ENCODE peak calls at places on chromosomes 6 and 20, in five cellular contexts. One of them, this sample, is unnamed.

GRCh38 chr6:134437376-134437775 is 119.5 kb upstream of the SGK1 start:
- DNase-seq in aorta: peak; percentile 68
- DNase-seq in neuronal stem cell: no peak
- DNase-seq in effector CD4-positive, alpha-beta T cell: no peak
- DNase-seq in mucosa of descending colon: no peak
- DNase-seq in this sample: no peak

GRCh38 chr6:148628251-148628650 is 118.6 kb upstream of the UST start:
- DNase-seq in aorta: no peak
- DNase-seq in neuronal stem cell: no peak
- DNase-seq in effector CD4-positive, alpha-beta T cell: no peak
- DNase-seq in mucosa of descending colon: no peak
- DNase-seq in this sample: no peak

GRCh38 chr6:157134402-157135074 is 188.8 kb downstream of the TMEM242 start:
- DNase-seq in aorta: no peak
- DNase-seq in neuronal stem cell: no peak
- DNase-seq in effector CD4-positive, alpha-beta T cell: no peak
- DNase-seq in mucosa of descending colon: no peak
- DNase-seq in this sample: no peak

GRCh38 chr20:57714409-57715267 is 4.8 kb upstream of the PMEPA1 start:
- DNase-seq in aorta: peak; percentile 77
- DNase-seq in neuronal stem cell: no peak
- DNase-seq in effector CD4-positive, alpha-beta T cell: no peak
- DNase-seq in mucosa of descending colon: no peak
- DNase-seq in this sample: no peak

GRCh38 chr6:80477591-80478370 is 371.3 kb downstream of the BCKDHB start:
- DNase-seq in aorta: no peak
- DNase-seq in neuronal stem cell: no peak
- DNase-seq in effector CD4-positive, alpha-beta T cell: no peak
- DNase-seq in mucosa of descending colon: no peak
- DNase-seq in this sample: no peak

GRCh38 chr6:129842137-129842536 is 19.0 kb downstream of the TMEM244 start:
- DNase-seq in aorta: no peak
- DNase-seq in neuronal stem cell: no peak
- DNase-seq in effector CD4-positive, alpha-beta T cell: no peak
- DNase-seq in mucosa of descending colon: no peak
- DNase-seq in this sample: no peak

GRCh38 chr20:48758206-48758820 is 69.5 kb downstream of the PREX1 start:
- DNase-seq in aorta: no peak
- DNase-seq in neuronal stem cell: no peak
- DNase-seq in effector CD4-positive, alpha-beta T cell: no peak
- DNase-seq in mucosa of descending colon: no peak
- DNase-seq in this sample: no peak

GRCh38 chr6:155324993-155325392 is 10.7 kb upstream of the TFB1M start:
- DNase-seq in aorta: no peak
- DNase-seq in neuronal stem cell: no peak
- DNase-seq in effector CD4-positive, alpha-beta T cell: no peak
- DNase-seq in mucosa of descending colon: no peak
- DNase-seq in this sample: no peak

GRCh38 chr20:4949833-4950178 is 51.5 kb downstream of the SLC23A2 start:
- DNase-seq in aorta: no peak
- DNase-seq in neuronal stem cell: no peak
- DNase-seq in effector CD4-positive, alpha-beta T cell: peak; percentile 14
- DNase-seq in mucosa of descending colon: no peak
- DNase-seq in this sample: peak; percentile 40

GRCh38 chr6:141107562-141108160 is 1025.1 kb upstream of the GJE1 start:
- DNase-seq in aorta: no peak
- DNase-seq in neuronal stem cell: no peak
- DNase-seq in effector CD4-positive, alpha-beta T cell: no peak
- DNase-seq in mucosa of descending colon: no peak
- DNase-seq in this sample: peak; percentile 77

GRCh38 chr6:164133095-164133494 is 718.6 kb downstream of the QKI start:
- DNase-seq in aorta: no peak
- DNase-seq in neuronal stem cell: no peak
- DNase-seq in effector CD4-positive, alpha-beta T cell: no peak
- DNase-seq in mucosa of descending colon: no peak
- DNase-seq in this sample: no peak

GRCh38 chr6:5249451-5250122 is 11.2 kb downstream of the LYRM4 start:
- DNase-seq in aorta: no peak
- DNase-seq in neuronal stem cell: no peak
- DNase-seq in effector CD4-positive, alpha-beta T cell: no peak
- DNase-seq in mucosa of descending colon: no peak
- DNase-seq in this sample: no peak

GRCh38 chr20:25309395-25310267 is 61.7 kb downstream of the PYGB start:
- DNase-seq in aorta: peak; percentile 81
- DNase-seq in neuronal stem cell: no peak
- DNase-seq in effector CD4-positive, alpha-beta T cell: no peak
- DNase-seq in mucosa of descending colon: peak; percentile 80
- DNase-seq in this sample: peak; percentile 11

GRCh38 chr6:14540276-14540675 is 422.7 kb downstream of the CD83 start:
- DNase-seq in aorta: peak; percentile 65
- DNase-seq in neuronal stem cell: no peak
- DNase-seq in effector CD4-positive, alpha-beta T cell: no peak
- DNase-seq in mucosa of descending colon: no peak
- DNase-seq in this sample: no peak

GRCh38 chr6:41505084-41506049 is 40.8 kb upstream of the FOXP4 start:
- DNase-seq in aorta: peak; percentile 93
- DNase-seq in neuronal stem cell: no peak
- DNase-seq in effector CD4-positive, alpha-beta T cell: no peak
- DNase-seq in mucosa of descending colon: peak; percentile 84
- DNase-seq in this sample: peak; percentile 67

GRCh38 chr6:131946992-131947955 is 3.9 kb downstream of the CCN2 start:
- DNase-seq in aorta: no peak
- DNase-seq in neuronal stem cell: no peak
- DNase-seq in effector CD4-positive, alpha-beta T cell: no peak
- DNase-seq in mucosa of descending colon: no peak
- DNase-seq in this sample: peak; percentile 47

GRCh38 chr6:113969888-113970807 is 800 bp downstream of the HDAC2 start:
- DNase-seq in aorta: peak; percentile 76
- DNase-seq in neuronal stem cell: peak; percentile 58
- DNase-seq in effector CD4-positive, alpha-beta T cell: peak; percentile 44
- DNase-seq in mucosa of descending colon: peak; percentile 81
- DNase-seq in this sample: peak; percentile 80

GRCh38 chr6:148112851-148113319 is 229.8 kb upstream of the SASH1 start:
- DNase-seq in aorta: no peak
- DNase-seq in neuronal stem cell: no peak
- DNase-seq in effector CD4-positive, alpha-beta T cell: no peak
- DNase-seq in mucosa of descending colon: no peak
- DNase-seq in this sample: no peak

GRCh38 chr20:45487231-45487635 is 17.7 kb downstream of the WFDC2 start:
- DNase-seq in aorta: no peak
- DNase-seq in neuronal stem cell: no peak
- DNase-seq in effector CD4-positive, alpha-beta T cell: no peak
- DNase-seq in mucosa of descending colon: no peak
- DNase-seq in this sample: peak; percentile 41

GRCh38 chr20:32516985-32517873 is 67.9 kb downstream of the NOL4L start:
- DNase-seq in aorta: peak; percentile 29
- DNase-seq in neuronal stem cell: no peak
- DNase-seq in effector CD4-positive, alpha-beta T cell: no peak
- DNase-seq in mucosa of descending colon: peak; percentile 41
- DNase-seq in this sample: peak; percentile 69

GRCh38 chr6:137625808-137626207 is 131.6 kb upstream of the OLIG3 start:
- DNase-seq in aorta: no peak
- DNase-seq in neuronal stem cell: no peak
- DNase-seq in effector CD4-positive, alpha-beta T cell: no peak
- DNase-seq in mucosa of descending colon: no peak
- DNase-seq in this sample: no peak

GRCh38 chr6:33543116-33543515 is 37.0 kb downstream of the BAK1 start:
- DNase-seq in aorta: no peak
- DNase-seq in neuronal stem cell: no peak
- DNase-seq in effector CD4-positive, alpha-beta T cell: no peak
- DNase-seq in mucosa of descending colon: no peak
- DNase-seq in this sample: no peak

GRCh38 chr6:169975701-169976100 is 224.3 kb downstream of the ERMARD start:
- DNase-seq in aorta: peak; percentile 26
- DNase-seq in neuronal stem cell: no peak
- DNase-seq in effector CD4-positive, alpha-beta T cell: no peak
- DNase-seq in mucosa of descending colon: no peak
- DNase-seq in this sample: no peak

GRCh38 chr6:158340252-158340651 is 28.0 kb downstream of the TULP4 start:
- DNase-seq in aorta: no peak
- DNase-seq in neuronal stem cell: no peak
- DNase-seq in effector CD4-positive, alpha-beta T cell: no peak
- DNase-seq in mucosa of descending colon: no peak
- DNase-seq in this sample: no peak

GRCh38 chr6:72955666-72956065 is 269.6 kb downstream of the KHDC1L start:
- DNase-seq in aorta: no peak
- DNase-seq in neuronal stem cell: no peak
- DNase-seq in effector CD4-positive, alpha-beta T cell: no peak
- DNase-seq in mucosa of descending colon: no peak
- DNase-seq in this sample: no peak

GRCh38 chr6:33700391-33701050 is 11.0 kb downstream of the UQCC2 start:
- DNase-seq in aorta: peak; percentile 71
- DNase-seq in neuronal stem cell: peak; percentile 59
- DNase-seq in effector CD4-positive, alpha-beta T cell: peak; percentile 63
- DNase-seq in mucosa of descending colon: peak; percentile 82
- DNase-seq in this sample: peak; percentile 94

GRCh38 chr6:142537612-142538478 is 236.0 kb downstream of the ADGRG6 start:
- DNase-seq in aorta: no peak
- DNase-seq in neuronal stem cell: no peak
- DNase-seq in effector CD4-positive, alpha-beta T cell: no peak
- DNase-seq in mucosa of descending colon: no peak
- DNase-seq in this sample: peak; percentile 73

GRCh38 chr6:7214400-7214940 is 98.5 kb downstream of the SSR1 start:
- DNase-seq in aorta: no peak
- DNase-seq in neuronal stem cell: no peak
- DNase-seq in effector CD4-positive, alpha-beta T cell: no peak
- DNase-seq in mucosa of descending colon: no peak
- DNase-seq in this sample: no peak

GRCh38 chr6:108945686-108946158 is 97.5 kb downstream of the ARMC2 start:
- DNase-seq in aorta: peak; percentile 89
- DNase-seq in neuronal stem cell: no peak
- DNase-seq in effector CD4-positive, alpha-beta T cell: no peak
- DNase-seq in mucosa of descending colon: peak; percentile 75
- DNase-seq in this sample: no peak

GRCh38 chr6:158256746-158257424 is 55.4 kb upstream of the TULP4 start:
- DNase-seq in aorta: no peak
- DNase-seq in neuronal stem cell: no peak
- DNase-seq in effector CD4-positive, alpha-beta T cell: no peak
- DNase-seq in mucosa of descending colon: no peak
- DNase-seq in this sample: no peak

GRCh38 chr20:51750037-51750769 is 18.0 kb downstream of the ATP9A start:
- DNase-seq in aorta: peak; percentile 89
- DNase-seq in neuronal stem cell: no peak
- DNase-seq in effector CD4-positive, alpha-beta T cell: no peak
- DNase-seq in mucosa of descending colon: peak; percentile 86
- DNase-seq in this sample: peak; percentile 50

GRCh38 chr20:50891138-50891537 is 40.1 kb downstream of the ADNP start:
- DNase-seq in aorta: no peak
- DNase-seq in neuronal stem cell: no peak
- DNase-seq in effector CD4-positive, alpha-beta T cell: no peak
- DNase-seq in mucosa of descending colon: no peak
- DNase-seq in this sample: no peak

GRCh38 chr20:3045042-3045815 is 623 bp upstream of the MRPS26 start:
- DNase-seq in aorta: peak; percentile 87
- DNase-seq in neuronal stem cell: no peak
- DNase-seq in effector CD4-positive, alpha-beta T cell: no peak
- DNase-seq in mucosa of descending colon: peak; percentile 89
- DNase-seq in this sample: no peak

GRCh38 chr6:153059757-153060156 is 57.2 kb upstream of the MTRF1L start:
- DNase-seq in aorta: no peak
- DNase-seq in neuronal stem cell: no peak
- DNase-seq in effector CD4-positive, alpha-beta T cell: no peak
- DNase-seq in mucosa of descending colon: no peak
- DNase-seq in this sample: peak; percentile 46

GRCh38 chr6:92779758-92780157 is 639.6 kb downstream of the EPHA7 start:
- DNase-seq in aorta: no peak
- DNase-seq in neuronal stem cell: no peak
- DNase-seq in effector CD4-positive, alpha-beta T cell: no peak
- DNase-seq in mucosa of descending colon: no peak
- DNase-seq in this sample: no peak